ENCODE peak calls at places on chromosomes 7 and 10, in nine cellular contexts. V, J, Z, B, H, U, P, N and G are unnamed samples.

GRCh38 chr10:48535416-48536225 is 69.3 kb downstream of the ARHGAP22 start:
- DNase-seq in H (no peak), B (no peak), N (no peak), P (no peak), V (no peak), Z (no peak), U (no peak), J (no peak), G (no peak)

GRCh38 chr7:70776627-70777101 is 355.3 kb upstream of the GALNT17 start:
- DNase-seq in H (no peak), Z (no peak), B (no peak), J (no peak), P (no peak), N (no peak), V (peak), U (no peak), G (no peak)

GRCh38 chr10:72353028-72353962 is 1.4 kb downstream of the DNAJB12 start:
- DNase-seq in Z (peak), H (no peak), P (no peak), V (no peak), U (no peak), J (peak), N (peak), B (no peak), G (no peak)

GRCh38 chr10:103053659-103054581 is 135.8 kb downstream of the CNNM2 start:
- DNase-seq in U (no peak), J (peak), B (peak), N (peak), H (peak), Z (peak), V (peak), P (peak), G (peak)

GRCh38 chr10:72340510-72340895 is 14.2 kb downstream of the DNAJB12 start:
- DNase-seq in B (peak), H (peak), P (no peak), Z (peak), U (peak), N (peak), J (peak), V (no peak), G (peak)

GRCh38 chr7:42935861-42936260 is 3.7 kb downstream of the MRPL32 start:
- DNase-seq in V (no peak), H (no peak), P (no peak), N (no peak), J (no peak), Z (no peak), U (no peak), B (no peak), G (no peak)

GRCh38 chr7:94109556-94109955 is 105.4 kb upstream of the BET1 start:
- DNase-seq in B (no peak), P (no peak), H (no peak), N (no peak), V (no peak), J (no peak), U (no peak), Z (no peak), G (no peak)

GRCh38 chr7:15751191-15751701 is 64.8 kb upstream of the MEOX2 start:
- DNase-seq in V (no peak), J (no peak), N (no peak), Z (no peak), H (no peak), U (no peak), P (no peak), B (no peak), G (no peak)

GRCh38 chr10:50216894-50217293 is 34.4 kb downstream of the ASAH2 start:
- DNase-seq in B (no peak), U (no peak), P (no peak), V (peak), Z (peak), J (peak), H (no peak), N (no peak), G (no peak)

GRCh38 chr7:122689346-122690109 is 9.4 kb downstream of the RNF133 start:
- DNase-seq in B (no peak), J (no peak), H (no peak), N (no peak), U (no peak), P (no peak), V (no peak), Z (no peak), G (no peak)

GRCh38 chr7:27183682-27184341 is 1.2 kb downstream of the HOXA11 start:
- DNase-seq in J (peak), H (no peak), U (no peak), P (no peak), B (peak), V (no peak), Z (no peak), N (peak), G (no peak)

GRCh38 chr7:46321556-46322205 is 400.6 kb upstream of the IGFBP3 start:
- DNase-seq in B (no peak), Z (no peak), P (peak), V (peak), H (no peak), N (peak), J (no peak), U (no peak), G (no peak)

GRCh38 chr10:119263966-119264621 is 56.7 kb downstream of the GRK5 start:
- DNase-seq in Z (no peak), P (peak), V (no peak), H (no peak), U (no peak), N (peak), J (no peak), B (no peak), G (no peak)

GRCh38 chr10:84263716-84264115 is 18.9 kb downstream of the RGR start:
- DNase-seq in H (no peak), N (no peak), V (no peak), P (no peak), B (no peak), U (no peak), J (no peak), Z (no peak), G (no peak)

GRCh38 chr7:40827217-40828085 is 692.6 kb downstream of the SUGCT start:
- DNase-seq in H (no peak), N (no peak), Z (peak), J (peak), B (no peak), P (no peak), U (no peak), V (no peak), G (no peak)

GRCh38 chr7:83821866-83822265 is 172.9 kb upstream of the SEMA3E start:
- DNase-seq in Z (peak), B (no peak), N (no peak), H (no peak), V (no peak), J (no peak), P (no peak), U (no peak), G (no peak)

GRCh38 chr10:110631934-110632333 is 12.2 kb upstream of the RBM20 start:
- DNase-seq in U (no peak), B (no peak), J (no peak), H (no peak), V (no peak), N (no peak), Z (no peak), P (no peak), G (no peak)

GRCh38 chr7:35691827-35692307 is 3.1 kb downstream of the HERPUD2 start:
- DNase-seq in H (no peak), U (peak), B (peak), Z (no peak), P (no peak), N (no peak), J (no peak), V (no peak), G (peak)

GRCh38 chr7:12623885-12624498 is 53.5 kb downstream of the SCIN start:
- DNase-seq in N (peak), V (no peak), B (no peak), U (no peak), P (no peak), H (no peak), J (no peak), Z (peak), G (no peak)
- TF ChIP-seq CTCF in N (peak), V (peak), B (peak), U (peak), P (peak), H (peak), J (peak), Z (peak), G (no peak)

DNA sequence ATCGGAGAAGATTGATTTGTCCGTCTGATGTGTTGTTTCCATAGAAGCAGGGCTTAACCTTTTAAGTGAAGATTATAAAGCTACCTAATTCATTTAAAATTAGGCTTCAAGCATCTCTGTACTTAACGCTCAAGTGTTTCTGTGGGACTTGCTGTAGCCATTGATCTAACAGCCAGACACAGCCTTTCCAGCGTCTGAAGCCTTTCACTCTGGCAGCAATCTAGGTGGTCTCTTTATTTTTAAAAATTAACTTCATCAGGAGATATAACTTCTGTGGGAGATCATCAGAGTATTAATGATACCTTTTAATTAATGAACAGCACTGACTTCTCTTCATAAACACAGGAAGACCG is 88.1 kb downstream of the BEND7 start:
- DNase-seq in U (no peak), N (no peak), B (no peak), Z (no peak), V (no peak), J (no peak), P (no peak), H (no peak), G (no peak)
- TF ChIP-seq CTCF in U (peak), N (no peak), B (no peak), Z (no peak), V (no peak), J (no peak), P (no peak), H (no peak), G (peak)

DNA sequence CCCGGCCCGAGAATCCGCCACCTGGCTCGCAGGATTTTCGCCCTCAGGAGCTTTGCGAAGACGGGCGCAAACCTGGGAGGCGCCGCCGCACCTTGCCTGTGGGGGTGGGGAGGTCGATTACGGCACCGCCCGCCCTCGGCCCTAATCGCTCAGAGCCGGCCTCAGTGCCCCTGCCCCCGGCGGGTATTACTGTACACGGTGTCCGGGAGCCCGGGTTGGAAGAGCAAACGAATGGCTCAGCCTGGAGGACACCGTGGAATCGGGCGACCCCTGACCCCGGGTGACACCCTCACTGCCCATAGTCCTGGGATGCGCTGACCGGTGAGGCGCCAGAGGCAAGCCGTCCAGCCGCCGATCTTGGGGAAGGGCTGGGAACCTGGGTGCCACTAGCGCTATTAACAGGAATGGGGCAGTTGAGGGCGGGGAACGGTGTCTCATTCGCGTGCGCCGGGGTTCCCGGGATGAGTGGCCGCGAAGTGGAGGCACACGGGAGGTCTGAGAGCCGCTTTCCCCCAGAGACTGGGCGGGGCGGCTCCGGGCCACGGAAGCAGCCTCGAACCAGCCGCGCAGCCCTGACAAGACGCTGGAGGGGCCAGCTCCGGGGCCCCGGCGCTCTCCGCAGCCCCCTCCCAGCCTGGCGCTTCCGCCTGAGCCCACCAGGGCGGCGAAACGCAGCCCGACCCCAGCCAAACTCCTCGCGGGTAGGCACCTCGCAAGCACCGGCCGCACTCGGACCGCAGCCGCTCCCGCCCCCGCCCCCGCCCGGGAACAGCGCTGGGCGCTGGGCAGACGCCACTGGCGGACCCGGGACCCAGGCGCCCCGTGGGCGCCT is 167.5 kb downstream of the NRF1 start:
- DNase-seq in U (no peak), Z (peak), B (no peak), V (no peak), J (peak), N (no peak), P (no peak), H (no peak), G (no peak)
- TF ChIP-seq CTCF in U (peak), Z (no peak), B (no peak), V (no peak), J (peak), N (no peak), P (no peak), H (no peak), G (no peak)

GRCh38 chr7:142835487-142835886 is 19.4 kb upstream of the EPHB6 start:
- DNase-seq in B (no peak), V (no peak), H (no peak), Z (no peak), J (no peak), U (no peak), N (no peak), P (no peak), G (no peak)
- TF ChIP-seq CTCF in B (no peak), V (no peak), H (no peak), Z (no peak), J (no peak), U (peak), N (no peak), P (no peak), G (peak)